ENCODE peak calls at places on chromosome 6, in five cellular contexts. X is activated CD4-positive, alpha-beta T cell treated with anti-CD3 and anti-CD28 coated beads for 1 hour; U is G401; S is skeletal muscle cell; H is adipocyte. D is an unnamed sample.

GRCh38 chr6:52230685-52231084 is 13.6 kb downstream of the IL17F start:
- DNase-seq in U (no peak), X (no peak), H (no peak), S (no peak), D (no peak)

GRCh38 chr6:104483225-104483834 is 376.4 kb downstream of the HACE1 start:
- DNase-seq in S (no peak), U (peak), H (peak), X (no peak), D (no peak)

GRCh38 chr6:152121910-152122309 is 314.4 kb downstream of the ESR1 start:
- DNase-seq in H (no peak), S (no peak), X (no peak), U (peak), D (no peak)

GRCh38 chr6:151063339-151063738 is 176.4 kb upstream of the AKAP12 start:
- DNase-seq in X (no peak), S (no peak), U (no peak), H (peak), D (no peak)

GRCh38 chr6:108561742-108562502 is 1.2 kb downstream of the FOXO3 start:
- DNase-seq in X (no peak), H (peak), S (no peak), U (peak), D (peak)

GRCh38 chr6:30914854-30915590 is 984 bp downstream of the VARS2 start:
- DNase-seq in X (no peak), S (no peak), H (no peak), U (peak), D (no peak)

GRCh38 chr6:53179961-53180651 is 31.5 kb upstream of the GCM1 start:
- DNase-seq in X (peak), U (no peak), H (peak), S (peak), D (peak)

GRCh38 chr6:102075539-102075938 is 682.0 kb downstream of the GRIK2 start:
- DNase-seq in X (no peak), S (no peak), H (peak), U (no peak), D (no peak)

GRCh38 chr6:40714576-40715500 is 127.7 kb upstream of the LRFN2 start:
- DNase-seq in X (no peak), H (no peak), U (no peak), S (no peak), D (no peak)

GRCh38 chr6:31113861-31114539 is 600 bp upstream of the PSORS1C1 start:
- DNase-seq in H (peak), X (no peak), S (peak), U (no peak), D (no peak)

GRCh38 chr6:17086469-17086868 is 15.4 kb upstream of the STMND1 start:
- DNase-seq in U (peak), H (peak), S (peak), X (no peak), D (peak)

GRCh38 chr6:132819405-132820145 is 5.2 kb downstream of the RPS12 start:
- DNase-seq in X (no peak), H (no peak), S (no peak), U (peak), D (no peak)

GRCh38 chr6:164520916-164521315 is 788.5 kb downstream of the C6orf118 start:
- DNase-seq in X (no peak), H (no peak), U (no peak), S (no peak), D (no peak)

GRCh38 chr6:133430530-133430929 is 189.4 kb downstream of the EYA4 start:
- DNase-seq in S (no peak), H (no peak), U (no peak), X (no peak), D (no peak)

GRCh38 chr6:37862415-37862814 is 42.9 kb downstream of the ZFAND3 start:
- DNase-seq in S (no peak), H (no peak), U (no peak), X (no peak), D (no peak)

GRCh38 chr6:155994071-155994470 is 538.4 kb upstream of the NOX3 start:
- DNase-seq in H (no peak), S (no peak), X (no peak), U (no peak), D (no peak)

GRCh38 chr6:123715243-123715863 is 78.6 kb upstream of the TRDN start:
- DNase-seq in H (peak), S (no peak), X (no peak), U (peak), D (peak)

D was measured in BE2C.